ENCODE peak calls at places on chromosome 6, in four cellular contexts. A, X, Z and Q are unnamed samples.

GRCh38 chr6:156971153-156971882 is 194.1 kb downstream of the ARID1B start:
- DNase-seq in A (no peak), X (no peak), Z (no peak), Q (no peak)

GRCh38 chr6:153085239-153085638 is 45.8 kb downstream of the RGS17 start:
- DNase-seq in A (no peak), X (no peak), Z (no peak), Q (no peak)

GRCh38 chr6:4489538-4489937 is 286.7 kb upstream of the CDYL start:
- DNase-seq in A (no peak), X (no peak), Z (no peak), Q (no peak)

GRCh38 chr6:13234130-13234529 is 94.2 kb downstream of the TBC1D7 start:
- DNase-seq in A (no peak), X (no peak), Z (no peak), Q (no peak)

GRCh38 chr6:28218312-28219248 is 6.5 kb upstream of the ZSCAN9 start:
- DNase-seq in A (peak), X (peak), Z (no peak), Q (peak)

GRCh38 chr6:36526066-36526465 is 21.2 kb downstream of the STK38 start:
- DNase-seq in A (no peak), X (no peak), Z (no peak), Q (no peak)

GRCh38 chr6:149235130-149235561 is 82.4 kb upstream of the TAB2 start:
- DNase-seq in A (peak), X (no peak), Z (peak), Q (peak)

GRCh38 chr6:165987483-165988305 is 180.0 kb downstream of the TBXT start:
- DNase-seq in A (peak), X (no peak), Z (no peak), Q (peak)

GRCh38 chr6:74631558-74631957 is 574.3 kb downstream of the COL12A1 start:
- DNase-seq in A (peak), X (no peak), Z (no peak), Q (peak)
- TF ChIP-seq BHLHE40 in A (no peak), X (no peak), Z (no peak), Q (no peak)

GRCh38 chr6:48071833-48072232 is 39.2 kb downstream of the PTCHD4 start:
- DNase-seq in A (no peak), X (no peak), Z (no peak), Q (no peak)
- TF ChIP-seq SMC3 in A (no peak), X (no peak), Z (no peak), Q (no peak)

GRCh38 chr6:113999284-113999683 is 28.3 kb upstream of the HDAC2 start:
- DNase-seq in A (no peak), X (no peak), Z (no peak), Q (no peak)

GRCh38 chr6:113998811-113999210 is 27.9 kb upstream of the HDAC2 start:
- DNase-seq in A (no peak), X (no peak), Z (no peak), Q (no peak)

GRCh38 chr6:113995632-113996031 is 24.7 kb upstream of the HDAC2 start:
- DNase-seq in A (peak), X (no peak), Z (no peak), Q (peak)

GRCh38 chr6:113994934-113995342 is 24.0 kb upstream of the HDAC2 start:
- DNase-seq in A (peak), X (peak), Z (no peak), Q (peak)

GRCh38 chr6:113997106-113997505 is 26.2 kb upstream of the HDAC2 start:
- DNase-seq in A (peak), X (no peak), Z (no peak), Q (no peak)
- TF ChIP-seq ELK1 in A (no peak), X (no peak), Z (no peak), Q (no peak)

GRCh38 chr6:42392871-42393270 is 58.9 kb downstream of the TRERF1 start:
- DNase-seq in A (no peak), X (no peak), Z (no peak), Q (no peak)

GRCh38 chr6:42391441-42391840 is 60.3 kb downstream of the TRERF1 start:
- DNase-seq in A (no peak), X (no peak), Z (no peak), Q (no peak)

GRCh38 chr6:42393339-42393738 is 58.4 kb downstream of the TRERF1 start:
- DNase-seq in A (no peak), X (no peak), Z (no peak), Q (no peak)

GRCh38 chr6:42388046-42388445 is 63.7 kb downstream of the TRERF1 start:
- DNase-seq in A (no peak), X (no peak), Z (no peak), Q (no peak)

DNA sequence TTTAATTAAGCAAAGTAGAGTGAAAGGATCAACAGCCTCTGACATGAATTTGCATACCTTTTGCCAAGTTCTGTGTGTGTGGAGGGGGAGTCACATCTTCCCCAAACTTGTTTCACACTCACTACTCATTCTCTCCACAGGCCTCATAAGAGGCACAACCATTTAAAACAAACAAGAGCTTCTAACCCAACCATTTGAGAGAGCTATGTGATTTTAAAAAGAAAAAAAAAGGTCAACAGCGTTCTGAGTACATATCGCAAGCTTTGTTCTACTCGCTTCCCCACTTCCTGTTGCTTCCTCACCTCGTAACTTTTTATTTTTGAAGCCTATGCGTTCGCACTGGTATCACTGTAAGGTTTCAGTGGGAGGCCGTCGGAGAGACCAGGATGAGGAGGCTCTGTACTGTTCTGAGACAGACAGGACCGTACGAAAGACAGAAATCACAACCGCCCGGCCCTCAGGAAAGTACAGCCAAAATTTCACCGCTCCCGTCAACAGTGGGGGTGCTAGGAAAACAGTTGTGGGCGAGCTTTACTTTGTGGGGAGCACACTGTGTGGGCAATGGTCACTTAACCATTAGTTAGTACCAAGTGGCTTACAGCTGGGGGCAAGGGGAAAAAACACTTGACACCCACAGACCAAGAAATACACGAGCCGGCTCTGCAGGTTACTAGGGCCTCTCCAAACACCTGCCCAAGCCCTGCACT is 61.3 kb downstream of the TRERF1 start:
- DNase-seq in A (no peak), X (no peak), Z (no peak), Q (no peak)
- TF ChIP-seq BHLHE40 in A (no peak), X (no peak), Z (no peak), Q (no peak)

DNA sequence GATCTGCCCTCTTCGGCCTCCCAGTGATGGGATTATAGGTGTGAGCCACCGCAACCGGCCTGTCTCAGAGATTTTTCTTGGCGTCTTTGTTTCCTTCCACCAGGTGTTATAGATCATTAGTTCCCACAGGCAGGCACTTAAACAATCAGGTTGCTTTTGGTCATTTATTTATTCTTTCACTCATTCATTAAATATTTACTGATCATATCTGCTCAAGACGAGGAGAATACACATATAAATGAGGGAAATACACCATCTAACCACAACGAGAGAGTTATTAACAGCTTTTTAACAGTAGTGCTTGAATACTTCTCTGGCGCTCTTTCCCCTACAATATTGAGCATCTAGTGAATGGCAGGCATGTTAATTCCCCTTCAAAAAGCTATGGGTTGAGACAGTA is 41.3 kb upstream of the RFPL4B start:
- DNase-seq in A (no peak), X (no peak), Z (no peak), Q (no peak)
- TF ChIP-seq SMC3 in A (no peak), X (no peak), Z (no peak), Q (no peak)

GRCh38 chr6:151109361-151109760 is 130.4 kb upstream of the AKAP12 start:
- DNase-seq in A (peak), X (no peak), Z (no peak), Q (no peak)
- TF ChIP-seq ELK1 in A (no peak), X (no peak), Z (no peak), Q (no peak)

DNA sequence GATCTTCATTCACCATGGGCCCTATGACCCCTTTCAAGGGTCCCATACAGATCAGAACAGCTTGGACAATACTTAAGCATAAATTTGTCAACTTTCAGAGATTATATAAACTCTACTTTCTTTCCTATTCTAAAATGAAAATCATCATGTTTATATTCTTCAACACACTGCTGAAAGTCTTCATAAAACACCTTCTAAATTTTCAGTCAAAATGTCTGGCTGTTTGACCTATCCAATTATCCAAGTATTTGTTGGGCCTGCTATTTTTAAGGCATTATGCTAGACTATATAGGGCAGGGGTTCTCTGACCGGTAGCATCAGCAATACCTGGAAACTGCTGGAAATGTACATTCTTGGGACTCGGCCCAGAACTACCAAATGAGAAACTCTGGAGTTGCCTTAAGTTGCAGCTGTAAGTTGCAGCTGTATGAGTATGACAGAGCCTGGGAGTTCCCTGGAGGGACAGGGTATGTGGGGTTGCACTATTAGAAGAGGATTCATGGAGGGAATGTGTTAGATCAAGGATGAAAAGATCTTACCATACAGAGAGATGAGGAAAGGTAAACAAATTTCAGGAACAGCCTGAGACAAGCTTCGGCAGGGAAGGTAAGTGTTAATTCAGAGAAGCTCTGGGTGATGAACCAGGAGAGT is 293.0 kb downstream of the ADGB start:
- DNase-seq in A (peak), X (no peak), Z (no peak), Q (no peak)
- TF ChIP-seq BHLHE40 in A (no peak), X (no peak), Z (no peak), Q (no peak)

DNA sequence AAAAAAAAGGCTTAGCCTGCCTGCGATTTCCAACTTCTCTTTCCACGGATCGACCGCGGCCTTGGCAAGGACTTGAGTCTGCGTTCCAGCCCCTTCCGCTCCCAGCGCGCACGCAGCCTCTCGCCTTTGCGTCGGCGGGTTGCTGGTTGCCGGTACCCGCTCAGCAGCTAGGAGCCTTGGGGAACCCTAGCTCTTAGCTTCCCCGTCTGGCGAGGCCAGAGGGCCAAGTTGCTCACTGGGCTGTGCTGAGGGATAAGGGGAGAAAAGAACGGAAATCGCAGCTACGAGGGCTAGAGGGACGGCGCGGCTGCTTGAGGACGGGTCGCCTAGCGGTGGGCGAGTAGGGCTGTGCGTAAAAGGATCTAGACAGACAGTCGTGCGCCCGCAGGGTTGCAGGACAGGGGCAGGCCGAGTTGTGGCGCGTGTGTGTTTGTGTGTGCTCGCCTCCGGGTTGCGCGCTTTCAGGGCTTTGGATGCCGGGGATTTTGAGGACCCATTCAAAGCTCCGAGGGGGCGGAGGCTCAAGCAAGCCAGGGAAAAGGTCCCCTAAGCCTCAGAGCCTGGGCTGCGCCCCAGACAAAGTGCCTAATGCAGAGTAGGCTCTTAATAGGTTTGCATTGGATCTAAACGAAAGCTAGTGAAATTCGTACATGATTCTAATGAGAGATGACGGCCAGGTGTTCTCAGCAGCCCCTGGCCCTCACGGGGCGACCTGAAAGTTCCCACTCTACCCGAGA is 40.5 kb upstream of the OSTM1 start:
- DNase-seq in A (peak), X (no peak), Z (no peak), Q (peak)
- TF ChIP-seq SMC3 in A (no peak), X (no peak), Z (no peak), Q (no peak)